ENCODE peak calls at places on chromosome 5, in four cellular contexts. N, R, K and F are unnamed samples. For H3K4me1 and H3K9me3, the result is how much of the 10 kb centered on the place peaks cover.

GRCh38 chr5:153974131-153974812 is 64.4 kb downstream of the FAM114A2 start:
- DNase-seq in K (peak), R (no peak), N (no peak), F (peak)

GRCh38 chr5:33401482-33402390 is 39.0 kb upstream of the TARS1 start:
- DNase-seq in R (no peak), N (no peak), K (peak), F (no peak)

GRCh38 chr5:4862500-4862899 is 277.6 kb upstream of the ADAMTS16 start:
- DNase-seq in R (peak), K (peak), N (no peak), F (no peak)

GRCh38 chr5:138643040-138643791 is 68.0 kb upstream of the HSPA9 start:
- DNase-seq in R (no peak), K (no peak), N (no peak), F (no peak)

GRCh38 chr5:68041293-68041692 is 174.3 kb upstream of the PIK3R1 start:
- DNase-seq in K (no peak), N (no peak), R (no peak), F (peak)

GRCh38 chr5:60668715-60669304 is 31.2 kb downstream of the DEPDC1B start:
- DNase-seq in K (peak), R (no peak), N (no peak), F (no peak)

GRCh38 chr5:76625087-76625860 is 2.1 kb upstream of the F2RL2 start:
- DNase-seq in N (no peak), K (no peak), R (no peak), F (no peak)

GRCh38 chr5:68251386-68251785 is 35.8 kb downstream of the PIK3R1 start:
- DNase-seq in K (no peak), N (no peak), R (no peak), F (no peak)

GRCh38 chr5:124869481-124870033 is 123.1 kb upstream of the ZNF608 start:
- DNase-seq in K (no peak), R (no peak), N (no peak), F (no peak)

GRCh38 chr5:2669913-2670312 is 81.6 kb downstream of the IRX2 start:
- DNase-seq in N (no peak), K (no peak), R (no peak), F (no peak)

GRCh38 chr5:90421136-90421535 is 11.6 kb upstream of the CETN3 start:
- DNase-seq in K (peak), N (no peak), R (no peak), F (no peak)

GRCh38 chr5:95848701-95849100 is 26.2 kb upstream of the GLRX start:
- DNase-seq in K (no peak), R (no peak), N (no peak), F (no peak)

GRCh38 chr5:39631948-39632347 is 207.2 kb upstream of the DAB2 start:
- DNase-seq in K (no peak), R (no peak), N (no peak), F (no peak)

GRCh38 chr5:6475626-6476312 is 27.1 kb downstream of the UBE2QL1 start:
- DNase-seq in R (no peak), K (peak), N (no peak), F (no peak)

GRCh38 chr5:14228219-14228618 is 85.1 kb downstream of the TRIO start:
- DNase-seq in N (no peak), K (no peak), R (no peak), F (no peak)
- H3K4me1 ChIP-seq in N (under half), K (under half), R (under half), F (under half)

DNA sequence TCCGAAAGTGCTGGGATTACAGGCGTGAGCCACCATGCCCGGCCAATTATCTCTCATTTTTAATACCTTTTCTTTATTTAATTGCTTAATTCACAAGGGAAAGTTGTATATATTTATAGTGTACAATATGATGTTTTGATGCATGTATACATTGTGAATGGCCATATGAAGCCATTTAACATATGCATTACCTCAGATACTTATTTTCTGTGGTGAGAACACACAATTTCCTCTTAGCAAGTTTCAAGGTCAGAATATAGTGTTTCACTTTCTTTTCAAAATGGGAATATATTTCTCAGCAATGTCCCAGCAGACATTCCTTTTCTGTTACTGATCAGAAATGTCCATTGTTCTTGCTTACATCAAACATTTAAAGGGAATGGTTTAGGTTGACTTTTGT is 1596.3 kb downstream of the MAT2B start:
- DNase-seq in N (no peak), K (no peak), R (no peak), F (no peak)
- H3K9me3 ChIP-seq in N (under half), K (under half), R (under half), F (under half)

GRCh38 chr5:1493941-1494340 is 29.8 kb downstream of the LPCAT1 start:
- DNase-seq in R (no peak), N (no peak), K (no peak), F (no peak)
- H3K4me3 ChIP-seq in R (no peak), N (no peak), K (no peak), F (no peak)

DNA sequence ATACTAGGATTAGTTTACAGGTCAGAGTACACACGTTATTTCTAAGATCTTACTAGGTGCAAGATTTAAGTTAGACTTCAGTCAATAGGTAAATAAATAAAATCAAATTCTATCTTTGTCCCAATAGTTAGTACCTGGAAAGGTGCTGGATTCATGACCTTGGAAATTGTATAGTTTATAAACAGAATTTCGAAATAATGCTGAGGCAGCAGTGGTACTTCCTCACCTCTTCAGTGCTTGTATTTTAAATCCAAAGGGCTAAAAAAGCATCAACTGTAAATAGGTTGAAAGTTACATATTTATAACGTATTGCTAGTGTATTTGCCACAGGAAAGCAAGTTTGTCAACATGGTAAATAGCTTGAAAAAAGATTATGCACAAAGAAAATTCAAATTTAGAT is 46.6 kb downstream of the NR3C1 start:
- DNase-seq in N (no peak), R (no peak), K (no peak), F (no peak)
- H3K4me1 ChIP-seq in N (half or more), R (under half), K (under half), F (under half)

GRCh38 chr5:179080724-179081123 is 20.6 kb downstream of the ZNF354C start:
- DNase-seq in N (no peak), R (no peak), K (no peak), F (no peak)
- H3K9me3 ChIP-seq in N (half or more), R (half or more), K (under half), F (half or more)

GRCh38 chr5:125981016-125981415 is 442.2 kb upstream of the GRAMD2B start:
- DNase-seq in K (no peak), R (no peak), N (no peak), F (peak)
- H3K4me3 ChIP-seq in K (no peak), R (no peak), N (no peak), F (no peak)

GRCh38 chr5:172165465-172165864 is 22.6 kb downstream of the STK10 start:
- DNase-seq in R (no peak), N (no peak), K (no peak), F (no peak)

GRCh38 chr5:172164773-172165212 is 23.2 kb downstream of the STK10 start:
- DNase-seq in K (no peak), R (no peak), N (no peak), F (peak)

GRCh38 chr5:172163346-172163745 is 24.7 kb downstream of the STK10 start:
- DNase-seq in N (no peak), K (no peak), R (no peak), F (no peak)

GRCh38 chr5:172160506-172160905 is 27.5 kb downstream of the STK10 start:
- DNase-seq in N (no peak), K (no peak), R (no peak), F (no peak)

GRCh38 chr5:172162348-172162747 is 25.7 kb downstream of the STK10 start:
- DNase-seq in K (peak), N (no peak), R (no peak), F (no peak)
- H3K4me1 ChIP-seq in K (under half), N (under half), R (under half), F (half or more)

GRCh38 chr5:128097224-128097623 is 13.7 kb downstream of the SLC12A2 start:
- DNase-seq in N (no peak), K (no peak), R (no peak), F (no peak)
- H3K9me3 ChIP-seq in N (under half), K (under half), R (under half), F (under half)